ENCODE peak calls at places on chromosomes 1 and 21, in eight cellular contexts. S is uterus; L is dorsolateral prefrontal cortex; D is CD4-positive, CD25-positive, alpha-beta regulatory T cell; A is upper lobe of right lung; H is GM23248; M is spleen; C is breast epithelium. N is an unnamed sample. For H3K27me3, the result is how much of the 10 kb centered on the place peaks cover.

GRCh38 chr1:178133291-178133989 is 39.5 kb downstream of the RASAL2 start:
- DNase-seq in S (no peak), L (no peak), D (no peak), A (no peak), H (peak), M (no peak), C (no peak), N (no peak)

GRCh38 chr1:203379831-203380230 is 28.9 kb upstream of the FMOD start:
- DNase-seq in S (peak), L (no peak), D (no peak), A (no peak), H (no peak), M (no peak), C (no peak), N (no peak)

GRCh38 chr1:109490029-109490933 is 3.6 kb upstream of the CYB561D1 start:
- DNase-seq in S (peak), L (peak), D (peak), A (no peak), H (peak), M (peak), C (peak), N (peak)

GRCh38 chr21:46639489-46640386 is 4.3 kb downstream of the PRMT2 start:
- DNase-seq in S (no peak), L (no peak), D (peak), A (no peak), H (peak), M (no peak), C (no peak), N (no peak)

GRCh38 chr1:86696522-86696921 is 7.9 kb upstream of the SH3GLB1 start:
- DNase-seq in S (no peak), L (no peak), D (no peak), A (no peak), H (no peak), M (no peak), C (no peak), N (no peak)

GRCh38 chr1:47231314-47232186 is 475 bp downstream of the TAL1 start:
- DNase-seq in S (no peak), L (no peak), D (peak), A (no peak), H (peak), M (no peak), C (no peak), N (peak)

GRCh38 chr1:30111431-30111830 is 612.0 kb downstream of the MATN1 start:
- DNase-seq in S (peak), L (peak), D (peak), A (peak), H (peak), M (no peak), C (no peak), N (peak)

GRCh38 chr1:153968400-153968799 is 698 bp downstream of the CREB3L4 start:
- DNase-seq in S (no peak), L (no peak), D (no peak), A (no peak), H (no peak), M (peak), C (no peak), N (no peak)

GRCh38 chr1:119885903-119886783 is 10.2 kb downstream of the ADAM30 start:
- DNase-seq in S (peak), L (no peak), D (peak), A (peak), H (peak), M (peak), C (no peak), N (peak)

GRCh38 chr1:199243423-199244061 is 604.7 kb downstream of the PTPRC start:
- DNase-seq in S (no peak), L (peak), D (peak), A (peak), H (peak), M (peak), C (no peak), N (peak)

GRCh38 chr1:219380463-219380862 is 206.8 kb downstream of the LYPLAL1 start:
- DNase-seq in S (no peak), L (no peak), D (no peak), A (no peak), H (no peak), M (no peak), C (no peak), N (no peak)

GRCh38 chr1:64543831-64544230 is 73.9 kb downstream of the CACHD1 start:
- DNase-seq in S (no peak), L (no peak), D (no peak), A (no peak), H (no peak), M (no peak), C (no peak), N (no peak)

GRCh38 chr1:44300882-44301281 is 54.2 kb downstream of the ERI3 start:
- DNase-seq in S (no peak), L (no peak), D (no peak), A (no peak), H (no peak), M (no peak), C (no peak), N (no peak)

GRCh38 chr1:198162091-198162767 is 5.4 kb downstream of the NEK7 start:
- DNase-seq in S (no peak), L (no peak), D (no peak), A (no peak), H (no peak), M (no peak), C (no peak), N (no peak)

GRCh38 chr1:19402031-19402430 is 83.3 kb downstream of the CAPZB start:
- DNase-seq in S (no peak), L (no peak), D (no peak), A (no peak), H (no peak), M (no peak), C (no peak), N (no peak)

GRCh38 chr1:31412732-31413404 is at the start of gene SERINC2:
- DNase-seq in S (no peak), L (no peak), D (no peak), A (peak), H (peak), M (peak), C (no peak), N (peak)

GRCh38 chr1:154478639-154479038 is 23.4 kb upstream of the TDRD10 start:
- DNase-seq in S (no peak), L (no peak), D (peak), A (no peak), H (peak), M (no peak), C (no peak), N (no peak)

GRCh38 chr1:115874929-115875328 is 34.0 kb upstream of the NHLH2 start:
- DNase-seq in S (no peak), L (no peak), D (no peak), A (no peak), H (peak), M (no peak), C (no peak), N (no peak)

GRCh38 chr1:197850042-197850441 is 52.4 kb upstream of the C1orf53 start:
- DNase-seq in S (no peak), L (no peak), D (no peak), A (no peak), H (no peak), M (no peak), C (no peak), N (no peak)

GRCh38 chr1:67801903-67802302 is 31.4 kb downstream of the GNG12 start:
- DNase-seq in S (no peak), L (no peak), D (no peak), A (no peak), H (peak), M (no peak), C (no peak), N (no peak)

GRCh38 chr1:114024049-114024448 is 44.8 kb downstream of the OLFML3 start:
- DNase-seq in S (no peak), L (no peak), D (no peak), A (no peak), H (peak), M (no peak), C (no peak), N (peak)

GRCh38 chr1:51926171-51926812 is 47.8 kb upstream of the NRDC start:
- DNase-seq in S (no peak), L (no peak), D (peak), A (no peak), H (peak), M (no peak), C (no peak), N (peak)

GRCh38 chr1:115063238-115063901 is 25.9 kb downstream of the TSPAN2 start:
- DNase-seq in S (no peak), L (no peak), D (peak), A (no peak), H (no peak), M (no peak), C (no peak), N (no peak)

GRCh38 chr1:199646761-199647160 is 380.7 kb upstream of the NR5A2 start:
- DNase-seq in S (no peak), L (no peak), D (no peak), A (no peak), H (no peak), M (no peak), C (no peak), N (no peak)

GRCh38 chr1:10057744-10058294 is 25.1 kb downstream of the UBE4B start:
- DNase-seq in S (no peak), L (no peak), D (no peak), A (no peak), H (no peak), M (no peak), C (no peak), N (no peak)

GRCh38 chr1:223161321-223161720 is 18.3 kb upstream of the TLR5 start:
- DNase-seq in S (no peak), L (no peak), D (no peak), A (no peak), H (no peak), M (no peak), C (no peak), N (peak)

GRCh38 chr21:34967509-34968289 is 81.4 kb downstream of the RUNX1 start:
- DNase-seq in S (no peak), L (no peak), D (peak), A (no peak), H (peak), M (no peak), C (no peak), N (no peak)

GRCh38 chr21:38825269-38825668 is 19.5 kb downstream of the ETS2 start:
- DNase-seq in S (no peak), L (no peak), D (no peak), A (no peak), H (no peak), M (no peak), C (no peak), N (no peak)

GRCh38 chr1:242826706-242827336 is 302.3 kb upstream of the PLD5 start:
- DNase-seq in S (no peak), L (no peak), D (no peak), A (no peak), H (peak), M (no peak), C (no peak), N (no peak)

GRCh38 chr1:169511339-169512028 is 25.7 kb upstream of the SLC19A2 start:
- DNase-seq in S (peak), L (no peak), D (no peak), A (no peak), H (peak), M (no peak), C (no peak), N (no peak)

GRCh38 chr21:34029724-34030528 is 43.5 kb upstream of the MRPS6 start:
- DNase-seq in S (peak), L (peak), D (peak), A (no peak), H (peak), M (no peak), C (peak), N (peak)

GRCh38 chr1:159917533-159917932 is 7.8 kb downstream of the TAGLN2 start:
- DNase-seq in S (no peak), L (no peak), D (no peak), A (peak), H (no peak), M (peak), C (no peak), N (no peak)

GRCh38 chr1:159915571-159916239 is 9.6 kb downstream of the TAGLN2 start:
- DNase-seq in S (no peak), L (no peak), D (no peak), A (peak), H (no peak), M (peak), C (no peak), N (no peak)

GRCh38 chr1:159914252-159915018 is 10.9 kb downstream of the TAGLN2 start:
- DNase-seq in S (no peak), L (no peak), D (no peak), A (peak), H (no peak), M (no peak), C (no peak), N (no peak)

GRCh38 chr1:159918041-159918917 is 7.0 kb downstream of the TAGLN2 start:
- DNase-seq in S (no peak), L (no peak), D (no peak), A (peak), H (peak), M (peak), C (no peak), N (no peak)

GRCh38 chr1:159916240-159917051 is 8.9 kb downstream of the TAGLN2 start:
- DNase-seq in S (no peak), L (no peak), D (no peak), A (peak), H (peak), M (peak), C (no peak), N (peak)
- H3K4me3 ChIP-seq in S (no peak), L (no peak), D (no peak), A (no peak), H (no peak), M (no peak), C (no peak), N (no peak)

GRCh38 chr1:226716577-226716976 is 22.5 kb downstream of the ITPKB start:
- DNase-seq in S (no peak), L (no peak), D (no peak), A (no peak), H (no peak), M (no peak), C (no peak), N (no peak)
- H3K27me3 ChIP-seq in S (under half), L (under half), D (under half), A (under half), H (under half), M (under half), C (under half), N (under half)

GRCh38 chr1:101407505-101408211 is 170.8 kb downstream of the S1PR1 start:
- DNase-seq in S (no peak), L (no peak), D (no peak), A (no peak), H (no peak), M (no peak), C (no peak), N (no peak)
- H3K4me3 ChIP-seq in S (no peak), L (no peak), D (no peak), A (no peak), H (no peak), M (no peak), C (no peak), N (no peak)

GRCh38 chr21:45080232-45080631 is 5.9 kb downstream of the ADARB1 start:
- DNase-seq in S (peak), L (no peak), D (no peak), A (no peak), H (peak), M (no peak), C (no peak), N (no peak)

GRCh38 chr21:45078877-45079281 is 4.5 kb downstream of the ADARB1 start:
- DNase-seq in S (no peak), L (no peak), D (peak), A (no peak), H (peak), M (no peak), C (no peak), N (no peak)

GRCh38 chr21:45078371-45078770 is 4.0 kb downstream of the ADARB1 start:
- DNase-seq in S (no peak), L (no peak), D (no peak), A (no peak), H (no peak), M (no peak), C (no peak), N (no peak)

GRCh38 chr21:45080639-45081414 is 6.4 kb downstream of the ADARB1 start:
- DNase-seq in S (peak), L (no peak), D (peak), A (no peak), H (peak), M (no peak), C (no peak), N (no peak)

GRCh38 chr21:45079351-45079750 is 5.0 kb downstream of the ADARB1 start:
- DNase-seq in S (no peak), L (no peak), D (no peak), A (no peak), H (peak), M (no peak), C (no peak), N (no peak)
- H3K27me3 ChIP-seq in S (under half), L (under half), D (under half), A (under half), H (under half), M (under half), C (under half), N (under half)

GRCh38 chr1:202014915-202015676 is 4.7 kb downstream of the ELF3 start:
- DNase-seq in S (no peak), L (no peak), D (no peak), A (no peak), H (no peak), M (no peak), C (no peak), N (no peak)

GRCh38 chr1:202011994-202012393 is 1.6 kb downstream of the ELF3 start:
- DNase-seq in S (no peak), L (no peak), D (no peak), A (no peak), H (no peak), M (peak), C (no peak), N (no peak)

GRCh38 chr1:202014060-202014459 is 3.7 kb downstream of the ELF3 start:
- DNase-seq in S (no peak), L (no peak), D (no peak), A (no peak), H (no peak), M (no peak), C (no peak), N (no peak)

GRCh38 chr1:202012544-202013478 is 2.4 kb downstream of the ELF3 start:
- DNase-seq in S (no peak), L (no peak), D (no peak), A (no peak), H (no peak), M (no peak), C (no peak), N (peak)

DNA sequence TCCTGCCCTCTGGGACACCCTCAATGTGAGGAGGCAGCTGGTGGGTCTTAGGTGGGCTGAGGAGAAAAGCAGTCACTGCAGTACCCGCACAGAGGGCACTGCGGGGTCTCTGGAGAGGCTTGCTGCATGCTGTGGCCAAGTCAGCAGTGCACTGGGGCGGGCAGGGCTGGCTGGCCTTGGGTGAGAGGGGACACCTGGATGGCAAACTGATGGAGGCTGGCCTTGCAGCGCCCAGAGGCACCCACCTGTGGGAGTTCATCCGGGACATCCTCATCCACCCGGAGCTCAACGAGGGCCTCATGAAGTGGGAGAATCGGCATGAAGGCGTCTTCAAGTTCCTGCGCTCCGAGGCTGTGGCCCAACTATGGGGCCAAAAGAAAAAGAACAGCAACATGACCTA is 3.2 kb downstream of the ELF3 start:
- DNase-seq in S (no peak), L (no peak), D (no peak), A (no peak), H (no peak), M (no peak), C (no peak), N (no peak)
- H3K4me3 ChIP-seq in S (no peak), L (no peak), D (no peak), A (peak), H (no peak), M (no peak), C (no peak), N (no peak)

GRCh38 chr1:17970757-17971156 is 136.8 kb upstream of the IGSF21 start:
- DNase-seq in S (no peak), L (no peak), D (no peak), A (peak), H (no peak), M (no peak), C (no peak), N (no peak)
- H3K27me3 ChIP-seq in S (under half), L (under half), D (under half), A (under half), H (under half), M (under half), C (under half), N (under half)

GRCh38 chr1:227845519-227845918 is 30.0 kb downstream of the PRSS38 start:
- DNase-seq in S (no peak), L (no peak), D (no peak), A (no peak), H (no peak), M (no peak), C (no peak), N (no peak)

GRCh38 chr1:227846265-227846858 is 30.9 kb downstream of the PRSS38 start:
- DNase-seq in S (no peak), L (no peak), D (no peak), A (no peak), H (no peak), M (no peak), C (no peak), N (no peak)

GRCh38 chr1:227848430-227848932 is 33.0 kb downstream of the PRSS38 start:
- DNase-seq in S (no peak), L (no peak), D (no peak), A (no peak), H (no peak), M (no peak), C (no peak), N (no peak)

GRCh38 chr1:227844320-227845114 is 29.0 kb downstream of the PRSS38 start:
- DNase-seq in S (no peak), L (no peak), D (no peak), A (no peak), H (no peak), M (no peak), C (no peak), N (no peak)

GRCh38 chr1:227845115-227845389 is 29.6 kb downstream of the PRSS38 start:
- DNase-seq in S (no peak), L (no peak), D (no peak), A (no peak), H (no peak), M (no peak), C (no peak), N (no peak)
- H3K4me3 ChIP-seq in S (no peak), L (no peak), D (no peak), A (no peak), H (no peak), M (no peak), C (no peak), N (no peak)